ENCODE peak calls at places on chromosomes 4 and X, in ten cellular contexts. O is coronary artery, I is GM13977, B is IMR-90, D is ovary, G is AG09319, H is cardiac muscle cell, P is A673, S is pancreas, Q is GM10248. Z is an unnamed sample.

GRCh38 chr4:41334182-41334581 is 77.5 kb downstream of the UCHL1 start:
- DNase-seq in O (no peak), I (no peak), B (no peak), D (no peak), G (no peak), H (no peak), P (no peak), S (no peak), Q (no peak), Z (no peak)

GRCh38 chr4:186192068-186192751 is 843 bp downstream of the CYP4V2 start:
- DNase-seq in O (no peak), I (peak), B (peak), D (peak), G (no peak), H (peak), P (peak), S (no peak), Q (no peak), Z (peak)

GRCh38 chr4:24456431-24456830 is 127.9 kb downstream of the DHX15 start:
- DNase-seq in O (no peak), I (no peak), B (no peak), D (no peak), G (no peak), H (no peak), P (no peak), S (no peak), Q (no peak), Z (no peak)

GRCh38 chr4:56245547-56246229 is 141.6 kb downstream of the AASDH start:
- DNase-seq in O (no peak), I (no peak), B (no peak), D (no peak), G (no peak), H (peak), P (no peak), S (no peak), Q (no peak), Z (no peak)

GRCh38 chr4:21113496-21114213 is 413.4 kb downstream of the PACRGL start:
- DNase-seq in O (no peak), I (no peak), B (no peak), D (no peak), G (no peak), H (peak), P (no peak), S (no peak), Q (no peak), Z (no peak)

GRCh38 chrX:1658083-1658463 is 43.2 kb downstream of the ASMT start:
- DNase-seq in O (no peak), I (no peak), B (no peak), D (no peak), G (no peak), H (no peak), P (no peak), S (peak), Q (no peak), Z (no peak)

GRCh38 chr4:26029512-26030131 is 115.6 kb downstream of the SMIM20 start:
- DNase-seq in O (no peak), I (no peak), B (no peak), D (no peak), G (no peak), H (no peak), P (no peak), S (peak), Q (peak), Z (no peak)

GRCh38 chr4:153447175-153447887 is 18.8 kb upstream of the TMEM131L start:
- DNase-seq in O (no peak), I (no peak), B (peak), D (no peak), G (peak), H (peak), P (peak), S (no peak), Q (no peak), Z (no peak)

GRCh38 chrX:11787564-11787963 is 29.5 kb downstream of the MSL3 start:
- DNase-seq in O (no peak), I (no peak), B (peak), D (peak), G (peak), H (peak), P (peak), S (peak), Q (peak), Z (no peak)

GRCh38 chr4:125985856-125986255 is 671.1 kb downstream of the FAT4 start:
- DNase-seq in O (no peak), I (no peak), B (no peak), D (no peak), G (no peak), H (peak), P (peak), S (peak), Q (no peak), Z (no peak)

GRCh38 chrX:76279007-76279406 is 106.1 kb downstream of the PBDC1 start:
- DNase-seq in O (no peak), I (peak), B (peak), D (peak), G (peak), H (peak), P (peak), S (no peak), Q (peak), Z (peak)

GRCh38 chrX:10579753-10580060 is 40.7 kb downstream of the MID1 start:
- DNase-seq in O (no peak), I (no peak), B (peak), D (no peak), G (no peak), H (peak), P (no peak), S (no peak), Q (no peak), Z (no peak)

GRCh38 chr4:153438916-153439756 is 27.0 kb upstream of the TMEM131L start:
- DNase-seq in O (no peak), I (peak), B (no peak), D (no peak), G (no peak), H (no peak), P (no peak), S (no peak), Q (peak), Z (peak)

GRCh38 chr4:88526221-88526815 is 2.7 kb upstream of the PYURF start:
- DNase-seq in O (no peak), I (peak), B (no peak), D (no peak), G (no peak), H (no peak), P (peak), S (no peak), Q (peak), Z (peak)

GRCh38 chrX:41473936-41474725 is 27.0 kb downstream of the NYX start:
- DNase-seq in O (no peak), I (no peak), B (no peak), D (no peak), G (no peak), H (no peak), P (no peak), S (no peak), Q (no peak), Z (no peak)

GRCh38 chr4:120096508-120097297 is 30.1 kb upstream of the MAD2L1 start:
- DNase-seq in O (no peak), I (no peak), B (peak), D (no peak), G (no peak), H (no peak), P (no peak), S (no peak), Q (no peak), Z (no peak)

GRCh38 chrX:86910602-86911311 is 606.8 kb upstream of the KLHL4 start:
- DNase-seq in O (no peak), I (no peak), B (no peak), D (no peak), G (no peak), H (no peak), P (no peak), S (no peak), Q (no peak), Z (no peak)

GRCh38 chrX:107205770-107206696 is at the start of the genes DNAAF6 and NUP62CL:
- DNase-seq in O (no peak), I (peak), B (no peak), D (peak), G (no peak), H (peak), P (peak), S (peak), Q (peak), Z (peak)

GRCh38 chr4:183256756-183257385 is 63.2 kb downstream of the CLDN22 start:
- DNase-seq in O (no peak), I (peak), B (peak), D (peak), G (no peak), H (peak), P (peak), S (peak), Q (peak), Z (peak)

GRCh38 chr4:8254076-8254475 is 15.5 kb upstream of the HTRA3 start:
- DNase-seq in O (no peak), I (no peak), B (no peak), D (no peak), G (no peak), H (no peak), P (no peak), S (no peak), Q (no peak), Z (no peak)

GRCh38 chr4:156173481-156173880 is 219.8 kb upstream of the CTSO start:
- DNase-seq in O (no peak), I (no peak), B (no peak), D (no peak), G (no peak), H (no peak), P (no peak), S (no peak), Q (no peak), Z (no peak)

GRCh38 chr4:77697860-77698599 is 92.4 kb downstream of the CXCL13 start:
- DNase-seq in O (no peak), I (no peak), B (peak), D (no peak), G (no peak), H (peak), P (peak), S (no peak), Q (no peak), Z (peak)

GRCh38 chr4:101140228-101140627 is 207.1 kb downstream of the PPP3CA start:
- DNase-seq in O (no peak), I (no peak), B (no peak), D (no peak), G (no peak), H (no peak), P (peak), S (no peak), Q (no peak), Z (no peak)

GRCh38 chrX:12360389-12360788 is 222.1 kb downstream of the FRMPD4 start:
- DNase-seq in O (no peak), I (no peak), B (peak), D (no peak), G (peak), H (peak), P (peak), S (no peak), Q (no peak), Z (no peak)

GRCh38 chr4:55733874-55734437 is 85.6 kb upstream of the EXOC1L start:
- DNase-seq in O (no peak), I (no peak), B (peak), D (peak), G (peak), H (peak), P (peak), S (peak), Q (no peak), Z (no peak)

GRCh38 chrX:37873220-37873619 is 25.8 kb upstream of the DYNLT3 start:
- DNase-seq in O (no peak), I (no peak), B (no peak), D (no peak), G (no peak), H (no peak), P (no peak), S (no peak), Q (no peak), Z (no peak)

GRCh38 chr4:7984286-7984925 is 44.7 kb upstream of the AFAP1 start:
- DNase-seq in O (no peak), I (no peak), B (no peak), D (no peak), G (no peak), H (no peak), P (no peak), S (no peak), Q (no peak), Z (no peak)

GRCh38 chr4:146485968-146486367 is 35.8 kb downstream of the SLC10A7 start:
- DNase-seq in O (no peak), I (peak), B (no peak), D (no peak), G (no peak), H (no peak), P (no peak), S (no peak), Q (peak), Z (peak)

GRCh38 chrX:105882581-105883275 is 60.4 kb downstream of the NRK start:
- DNase-seq in O (no peak), I (no peak), B (peak), D (peak), G (no peak), H (peak), P (peak), S (no peak), Q (no peak), Z (no peak)

GRCh38 chr4:187995322-187996207 is at the start of gene ZFP42:
- DNase-seq in O (no peak), I (no peak), B (no peak), D (no peak), G (no peak), H (peak), P (no peak), S (no peak), Q (no peak), Z (no peak)

GRCh38 chr4:1187182-1187581 is 14.8 kb upstream of the SPON2 start:
- DNase-seq in O (no peak), I (peak), B (peak), D (no peak), G (no peak), H (no peak), P (no peak), S (no peak), Q (no peak), Z (no peak)

GRCh38 chr4:4659871-4660651 is 118.2 kb upstream of the STX18 start:
- DNase-seq in O (no peak), I (no peak), B (peak), D (no peak), G (peak), H (peak), P (peak), S (no peak), Q (no peak), Z (no peak)

GRCh38 chr4:73308286-73308685 is 49.7 kb upstream of the ANKRD17 start:
- DNase-seq in O (no peak), I (peak), B (peak), D (no peak), G (no peak), H (peak), P (no peak), S (no peak), Q (peak), Z (peak)
- TF ChIP-seq CTCF in O (no peak), I (peak), B (peak), D (no peak), G (peak), H (peak), P (no peak), S (no peak), Q (peak), Z (no peak)

GRCh38 chrX:39309721-39310152 is 508.5 kb downstream of the MID1IP1 start:
- DNase-seq in O (no peak), I (no peak), B (no peak), D (peak), G (no peak), H (peak), P (peak), S (no peak), Q (no peak), Z (peak)
- TF ChIP-seq CTCF in O (no peak), I (no peak), B (no peak), D (no peak), G (no peak), H (no peak), P (no peak), S (no peak), Q (no peak), Z (no peak)

GRCh38 chrX:153381684-153382532 is 19.2 kb downstream of the PNMA6E start:
- DNase-seq in O (peak), I (no peak), B (peak), D (peak), G (peak), H (peak), P (peak), S (no peak), Q (no peak), Z (no peak)
- TF ChIP-seq CTCF in O (no peak), I (peak), B (peak), D (no peak), G (peak), H (peak), P (peak), S (no peak), Q (no peak), Z (no peak)

GRCh38 chrX:51461053-51462050 is 35.0 kb downstream of the NUDT11 start:
- DNase-seq in O (no peak), I (peak), B (peak), D (no peak), G (peak), H (peak), P (peak), S (no peak), Q (peak), Z (peak)

GRCh38 chrX:51456246-51456645 is 40.1 kb downstream of the NUDT11 start:
- DNase-seq in O (no peak), I (no peak), B (no peak), D (no peak), G (no peak), H (no peak), P (no peak), S (no peak), Q (no peak), Z (no peak)

GRCh38 chrX:51459125-51459524 is 37.3 kb downstream of the NUDT11 start:
- DNase-seq in O (no peak), I (no peak), B (peak), D (no peak), G (no peak), H (peak), P (peak), S (no peak), Q (no peak), Z (no peak)

DNA sequence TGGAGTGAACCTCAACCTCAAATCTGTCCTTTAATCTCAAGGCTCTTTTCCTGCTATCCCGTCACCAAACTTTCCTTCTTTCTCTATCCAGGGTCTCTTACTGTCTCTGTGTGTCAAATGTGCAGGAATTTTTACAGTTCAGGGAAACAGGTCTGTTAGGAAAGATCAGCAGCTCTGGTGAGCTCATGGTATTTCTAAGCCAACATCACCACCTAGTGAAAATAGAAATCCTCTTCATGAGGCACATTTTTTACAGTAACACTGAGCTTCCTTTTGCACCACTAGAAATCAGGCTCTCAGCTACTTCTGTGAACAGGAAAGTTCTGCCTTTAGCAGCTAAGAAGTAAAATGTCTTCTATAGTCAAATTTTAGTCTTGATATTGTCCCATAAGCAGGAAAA is 39.6 kb downstream of the NUDT11 start:
- DNase-seq in O (no peak), I (no peak), B (no peak), D (no peak), G (no peak), H (peak), P (peak), S (no peak), Q (no peak), Z (no peak)
- TF ChIP-seq CTCF in O (no peak), I (peak), B (no peak), D (no peak), G (no peak), H (no peak), P (peak), S (no peak), Q (no peak), Z (no peak)

GRCh38 chr4:168550071-168550766 is 53.4 kb downstream of the PALLD start:
- DNase-seq in O (no peak), I (no peak), B (peak), D (no peak), G (no peak), H (no peak), P (peak), S (no peak), Q (no peak), Z (no peak)
- TF ChIP-seq CTCF in O (no peak), I (no peak), B (no peak), D (no peak), G (no peak), H (no peak), P (peak), S (no peak), Q (no peak), Z (no peak)

DNA sequence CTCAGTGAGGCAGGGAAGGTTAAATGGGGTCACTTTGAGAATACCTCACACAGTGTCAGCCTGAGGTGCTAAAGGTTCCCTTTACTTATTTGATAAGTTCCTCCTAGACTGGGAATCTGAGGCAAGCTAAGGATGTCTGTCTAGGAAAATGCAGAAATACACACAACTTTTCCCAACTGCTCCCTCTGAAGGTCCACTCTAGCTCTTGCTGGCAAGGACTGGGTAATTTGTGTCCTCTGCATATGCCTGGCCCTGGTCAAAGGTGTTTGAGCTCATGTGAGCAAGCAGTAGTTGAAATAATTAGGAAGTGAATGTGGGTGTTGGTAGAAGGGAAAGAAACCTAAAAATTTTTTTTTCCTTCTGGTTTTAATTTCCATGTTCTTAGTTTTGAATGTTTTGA is 21.3 kb downstream of the TXLNG start:
- DNase-seq in O (no peak), I (no peak), B (peak), D (no peak), G (no peak), H (peak), P (no peak), S (no peak), Q (no peak), Z (no peak)
- TF ChIP-seq CTCF in O (no peak), I (no peak), B (peak), D (no peak), G (peak), H (peak), P (peak), S (no peak), Q (no peak), Z (no peak)

GRCh38 chrX:114959729-114960128 is 57.7 kb downstream of the IL13RA2 start:
- DNase-seq in O (no peak), I (peak), B (peak), D (no peak), G (no peak), H (peak), P (peak), S (no peak), Q (no peak), Z (no peak)
- TF ChIP-seq CTCF in O (peak), I (peak), B (peak), D (no peak), G (peak), H (peak), P (peak), S (no peak), Q (no peak), Z (no peak)

GRCh38 chr4:147518846-147519767 is 38.2 kb downstream of the EDNRA start:
- DNase-seq in O (no peak), I (peak), B (peak), D (peak), G (peak), H (peak), P (peak), S (no peak), Q (peak), Z (peak)
- TF ChIP-seq CTCF in O (peak), I (peak), B (peak), D (peak), G (peak), H (peak), P (peak), S (peak), Q (peak), Z (peak)

GRCh38 chr4:66974665-66975064 is 570.6 kb downstream of the CENPC start:
- DNase-seq in O (no peak), I (no peak), B (no peak), D (no peak), G (no peak), H (no peak), P (no peak), S (no peak), Q (no peak), Z (no peak)

DNA sequence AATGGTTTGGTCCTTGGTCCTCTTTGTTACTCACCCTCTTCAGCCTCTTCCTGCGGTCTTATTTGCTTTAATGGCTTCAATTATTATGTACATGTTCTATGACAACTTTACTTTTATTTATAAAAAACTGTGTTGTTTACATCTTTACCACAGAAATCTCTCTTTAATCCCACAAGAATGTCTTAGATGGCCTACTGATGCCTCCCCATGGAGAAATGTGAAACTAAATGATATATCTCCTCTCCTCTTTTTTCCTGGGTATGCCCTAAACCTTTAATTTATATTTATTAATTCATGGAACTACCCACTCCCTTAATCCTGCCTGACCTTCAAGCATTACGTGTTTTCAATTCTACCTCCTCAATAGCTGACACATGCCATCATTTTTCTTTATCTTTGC is 573.2 kb downstream of the CENPC start:
- DNase-seq in O (no peak), I (no peak), B (no peak), D (no peak), G (no peak), H (no peak), P (no peak), S (no peak), Q (no peak), Z (no peak)
- TF ChIP-seq CTCF in O (no peak), I (no peak), B (no peak), D (no peak), G (no peak), H (no peak), P (peak), S (no peak), Q (no peak), Z (no peak)

Z was measured in GM20000.